ENCODE peak calls at places on chromosomes 12 and 14, in seven cellular contexts. M is ELR, C is Ammon's horn, Y is T-helper 9 cell, W is GM20000, D is NCI-H69, O is Panc1. T is an unnamed sample.

GRCh38 chr12:132044661-132045412 is 95.1 kb downstream of the EP400 start:
- DNase-seq in M (no peak), C (no peak), Y (no peak), W (no peak), D (no peak), O (no peak), T (peak; percentile 8)

GRCh38 chr14:22336031-22336430 is 253.0 kb downstream of the DAD1 start:
- DNase-seq in M (no peak), C (no peak), Y (no peak), W (no peak), D (no peak), O (no peak), T (no peak)

GRCh38 chr12:5294274-5294673 is 137.6 kb upstream of the NTF3 start:
- DNase-seq in M (no peak), C (no peak), Y (no peak), W (no peak), D (no peak), O (no peak), T (no peak)

GRCh38 chr14:64541971-64542838 is 1.7 kb downstream of the HSPA2 start:
- DNase-seq in M (no peak), C (no peak), Y (no peak), W (no peak), D (no peak), O (no peak), T (no peak)

GRCh38 chr12:81502912-81503695 is 256.0 kb downstream of the PPFIA2 start:
- DNase-seq in M (peak; percentile 66), C (no peak), Y (no peak), W (no peak), D (no peak), O (no peak), T (no peak)

GRCh38 chr14:100275214-100275613 is 31.0 kb downstream of the SLC25A29 start:
- DNase-seq in M (no peak), C (no peak), Y (no peak), W (no peak), D (peak; percentile 18), O (no peak), T (no peak)

GRCh38 chr12:39605996-39606395 is 13.6 kb downstream of the ABCD2 start:
- DNase-seq in M (peak; percentile 51), C (no peak), Y (no peak), W (no peak), D (no peak), O (no peak), T (no peak)

GRCh38 chr12:131222271-131223139 is 268.8 kb downstream of the ADGRD1 start:
- DNase-seq in M (no peak), C (no peak), Y (no peak), W (peak; percentile 44), D (no peak), O (no peak), T (peak; percentile 77)

GRCh38 chr12:2890388-2891239 is at the start of gene TULP3:
- DNase-seq in M (peak; percentile 99), C (peak; percentile 99), Y (peak; percentile 97), W (peak; percentile 94), D (peak; percentile 99), O (peak; percentile 62), T (peak; percentile 91)

GRCh38 chr12:40597133-40597532 is 95.1 kb upstream of the CNTN1 start:
- DNase-seq in M (no peak), C (no peak), Y (no peak), W (no peak), D (no peak), O (no peak), T (no peak)

GRCh38 chr14:75610839-75611238 is 32.4 kb downstream of the FLVCR2 start:
- DNase-seq in M (no peak), C (no peak), Y (no peak), W (no peak), D (no peak), O (no peak), T (no peak)

GRCh38 chr12:132346496-132347470 is 17.4 kb upstream of the GALNT9 start:
- DNase-seq in M (no peak), C (no peak), Y (no peak), W (no peak), D (peak; percentile 26), O (no peak), T (no peak)

GRCh38 chr12:82650627-82651337 is 35.9 kb upstream of the TMTC2 start:
- DNase-seq in M (peak; percentile 38), C (no peak), Y (no peak), W (peak; percentile 45), D (peak; percentile 91), O (peak; percentile 18), T (no peak)

GRCh38 chr12:46342562-46343033 is 30.0 kb downstream of the SLC38A2 start:
- DNase-seq in M (peak; percentile 59), C (peak; percentile 57), Y (peak; percentile 1), W (no peak), D (peak; percentile 40), O (no peak), T (no peak)

GRCh38 chr12:32568241-32568640 is 110.9 kb upstream of the DNM1L start:
- DNase-seq in M (peak; percentile 94), C (no peak), Y (no peak), W (no peak), D (peak; percentile 53), O (peak; percentile 30), T (no peak)

GRCh38 chr14:50023671-50024490 is 92.5 kb downstream of the VCPKMT start:
- DNase-seq in M (peak; percentile 89), C (no peak), Y (no peak), W (no peak), D (no peak), O (no peak), T (no peak)

GRCh38 chr12:120252071-120252906 is 13.2 kb downstream of the PXN start:
- DNase-seq in M (no peak), C (no peak), Y (peak; percentile 61), W (no peak), D (no peak), O (no peak), T (no peak)

GRCh38 chr14:53450871-53451270 is 297.7 kb upstream of the DDHD1 start:
- DNase-seq in M (peak; percentile 22), C (no peak), Y (no peak), W (no peak), D (peak; percentile 34), O (no peak), T (no peak)

GRCh38 chr12:111451232-111451631 is 45.5 kb downstream of the SH2B3 start:
- DNase-seq in M (no peak), C (no peak), Y (no peak), W (no peak), D (no peak), O (no peak), T (no peak)

GRCh38 chr12:57368349-57369095 is 62.3 kb downstream of the R3HDM2 start:
- DNase-seq in M (peak; percentile 27), C (no peak), Y (no peak), W (no peak), D (no peak), O (no peak), T (no peak)

GRCh38 chr12:79674629-79675028 is 16.1 kb downstream of the PAWR start:
- DNase-seq in M (peak; percentile 77), C (no peak), Y (no peak), W (no peak), D (no peak), O (no peak), T (no peak)

GRCh38 chr12:53431187-53431586 is 7.5 kb downstream of the AMHR2 start:
- DNase-seq in M (no peak), C (no peak), Y (no peak), W (no peak), D (no peak), O (no peak), T (no peak)

GRCh38 chr14:100981808-100982207 is 78.3 kb upstream of the RTL1 start:
- DNase-seq in M (peak; percentile 87), C (no peak), Y (no peak), W (no peak), D (no peak), O (no peak), T (no peak)

GRCh38 chr14:35992816-35993511 is 166.8 kb downstream of the BRMS1L start:
- DNase-seq in M (no peak), C (peak; percentile 59), Y (no peak), W (no peak), D (peak; percentile 19), O (no peak), T (peak; percentile 100)

GRCh38 chr14:37931998-37932397 is 275.7 kb upstream of the SSTR1 start:
- DNase-seq in M (no peak), C (no peak), Y (no peak), W (no peak), D (peak; percentile 53), O (no peak), T (peak; percentile 3)

GRCh38 chr12:118188690-118189371 is 52.9 kb downstream of the PEBP1 start:
- DNase-seq in M (no peak), C (peak; percentile 82), Y (no peak), W (no peak), D (no peak), O (no peak), T (no peak)

GRCh38 chr14:60169722-60170121 is 4.5 kb upstream of the DHRS7 start:
- DNase-seq in M (no peak), C (no peak), Y (no peak), W (no peak), D (no peak), O (no peak), T (no peak)

GRCh38 chr12:103824845-103825244 is 16.2 kb downstream of the NT5DC3 start:
- DNase-seq in M (peak; percentile 21), C (no peak), Y (no peak), W (no peak), D (peak; percentile 41), O (no peak), T (no peak)

GRCh38 chr12:51023625-51024395 is 2.4 kb downstream of the SLC11A2 start:
- DNase-seq in M (no peak), C (no peak), Y (no peak), W (no peak), D (peak; percentile 28), O (no peak), T (no peak)